ENCODE peak calls at places on chromosomes 6 and 20, in six cellular contexts. One of them, this sample, is unnamed.

GRCh38 chr20:24194133-24194532 is 205.6 kb upstream of the GGTLC1 start:
- DNase-seq in AG20443: no peak
- DNase-seq in Panc1: no peak
- DNase-seq in HTR-8/SVneo: no peak
- DNase-seq in activated gamma-delta T cell treated with Interleukin-2 at 50 U/mL for 16 hours: no peak
- DNase-seq in breast epithelium: no peak
- DNase-seq in this sample: no peak

GRCh38 chr6:84052204-84052882 is 18.8 kb downstream of the MRAP2 start:
- DNase-seq in AG20443: peak; percentile 83
- DNase-seq in Panc1: no peak
- DNase-seq in HTR-8/SVneo: peak; percentile 46
- DNase-seq in activated gamma-delta T cell treated with Interleukin-2 at 50 U/mL for 16 hours: no peak
- DNase-seq in breast epithelium: peak; percentile 23
- DNase-seq in this sample: peak; percentile 88

GRCh38 chr20:50528804-50529351 is 18.7 kb downstream of the PTPN1 start:
- DNase-seq in AG20443: peak; percentile 24
- DNase-seq in Panc1: no peak
- DNase-seq in HTR-8/SVneo: no peak
- DNase-seq in activated gamma-delta T cell treated with Interleukin-2 at 50 U/mL for 16 hours: no peak
- DNase-seq in breast epithelium: no peak
- DNase-seq in this sample: no peak

GRCh38 chr6:39669943-39670342 is 55.3 kb downstream of the KIF6 start:
- DNase-seq in AG20443: no peak
- DNase-seq in Panc1: no peak
- DNase-seq in HTR-8/SVneo: no peak
- DNase-seq in activated gamma-delta T cell treated with Interleukin-2 at 50 U/mL for 16 hours: no peak
- DNase-seq in breast epithelium: no peak
- DNase-seq in this sample: no peak

GRCh38 chr6:163984446-163984936 is 570.0 kb downstream of the QKI start:
- DNase-seq in AG20443: no peak
- DNase-seq in Panc1: no peak
- DNase-seq in HTR-8/SVneo: no peak
- DNase-seq in activated gamma-delta T cell treated with Interleukin-2 at 50 U/mL for 16 hours: no peak
- DNase-seq in breast epithelium: no peak
- DNase-seq in this sample: no peak

GRCh38 chr6:80304014-80304413 is 197.5 kb downstream of the BCKDHB start:
- DNase-seq in AG20443: peak; percentile 42
- DNase-seq in Panc1: no peak
- DNase-seq in HTR-8/SVneo: no peak
- DNase-seq in activated gamma-delta T cell treated with Interleukin-2 at 50 U/mL for 16 hours: no peak
- DNase-seq in breast epithelium: no peak
- DNase-seq in this sample: no peak

GRCh38 chr20:44717986-44718385 is 2.8 kb downstream of the CCN5 start:
- DNase-seq in AG20443: peak; percentile 39
- DNase-seq in Panc1: no peak
- DNase-seq in HTR-8/SVneo: no peak
- DNase-seq in activated gamma-delta T cell treated with Interleukin-2 at 50 U/mL for 16 hours: no peak
- DNase-seq in breast epithelium: no peak
- DNase-seq in this sample: no peak

GRCh38 chr20:10665791-10666190 is 8.0 kb downstream of the JAG1 start:
- DNase-seq in AG20443: no peak
- DNase-seq in Panc1: no peak
- DNase-seq in HTR-8/SVneo: no peak
- DNase-seq in activated gamma-delta T cell treated with Interleukin-2 at 50 U/mL for 16 hours: no peak
- DNase-seq in breast epithelium: peak; percentile 78
- DNase-seq in this sample: no peak

GRCh38 chr6:89840538-89840937 is 10.9 kb downstream of the CASP8AP2 start:
- DNase-seq in AG20443: no peak
- DNase-seq in Panc1: no peak
- DNase-seq in HTR-8/SVneo: no peak
- DNase-seq in activated gamma-delta T cell treated with Interleukin-2 at 50 U/mL for 16 hours: no peak
- DNase-seq in breast epithelium: no peak
- DNase-seq in this sample: no peak

GRCh38 chr6:16276991-16277981 is 38.9 kb downstream of the GMPR start:
- DNase-seq in AG20443: peak; percentile 92
- DNase-seq in Panc1: peak; percentile 51
- DNase-seq in HTR-8/SVneo: peak; percentile 95
- DNase-seq in activated gamma-delta T cell treated with Interleukin-2 at 50 U/mL for 16 hours: no peak
- DNase-seq in breast epithelium: peak; percentile 70
- DNase-seq in this sample: no peak

GRCh38 chr20:58081842-58082241 is 146.6 kb downstream of the ANKRD60 start:
- DNase-seq in AG20443: peak; percentile 70
- DNase-seq in Panc1: no peak
- DNase-seq in HTR-8/SVneo: peak; percentile 77
- DNase-seq in activated gamma-delta T cell treated with Interleukin-2 at 50 U/mL for 16 hours: no peak
- DNase-seq in breast epithelium: no peak
- DNase-seq in this sample: no peak

GRCh38 chr6:131819507-131820228 is 11.8 kb downstream of the ENPP1 start:
- DNase-seq in AG20443: peak; percentile 21
- DNase-seq in Panc1: no peak
- DNase-seq in HTR-8/SVneo: no peak
- DNase-seq in activated gamma-delta T cell treated with Interleukin-2 at 50 U/mL for 16 hours: no peak
- DNase-seq in breast epithelium: no peak
- DNase-seq in this sample: no peak

GRCh38 chr20:50423758-50424157 is 86.4 kb upstream of the PTPN1 start:
- DNase-seq in AG20443: no peak
- DNase-seq in Panc1: no peak
- DNase-seq in HTR-8/SVneo: no peak
- DNase-seq in activated gamma-delta T cell treated with Interleukin-2 at 50 U/mL for 16 hours: no peak
- DNase-seq in breast epithelium: no peak
- DNase-seq in this sample: no peak

GRCh38 chr6:108944707-108945685 is 96.8 kb downstream of the ARMC2 start:
- DNase-seq in AG20443: peak; percentile 88
- DNase-seq in Panc1: no peak
- DNase-seq in HTR-8/SVneo: no peak
- DNase-seq in activated gamma-delta T cell treated with Interleukin-2 at 50 U/mL for 16 hours: no peak
- DNase-seq in breast epithelium: no peak
- DNase-seq in this sample: no peak

GRCh38 chr6:116439572-116439971 is 21.6 kb upstream of the CALHM6 start:
- DNase-seq in AG20443: no peak
- DNase-seq in Panc1: no peak
- DNase-seq in HTR-8/SVneo: no peak
- DNase-seq in activated gamma-delta T cell treated with Interleukin-2 at 50 U/mL for 16 hours: no peak
- DNase-seq in breast epithelium: no peak
- DNase-seq in this sample: no peak

GRCh38 chr6:46015119-46015968 is at the start of gene CLIC5:
- DNase-seq in AG20443: peak; percentile 46
- DNase-seq in Panc1: no peak
- DNase-seq in HTR-8/SVneo: no peak
- DNase-seq in activated gamma-delta T cell treated with Interleukin-2 at 50 U/mL for 16 hours: peak; percentile 18
- DNase-seq in breast epithelium: peak; percentile 22
- DNase-seq in this sample: no peak

GRCh38 chr6:164085552-164086325 is 671.2 kb downstream of the QKI start:
- DNase-seq in AG20443: peak; percentile 91
- DNase-seq in Panc1: no peak
- DNase-seq in HTR-8/SVneo: no peak
- DNase-seq in activated gamma-delta T cell treated with Interleukin-2 at 50 U/mL for 16 hours: no peak
- DNase-seq in breast epithelium: peak; percentile 78
- DNase-seq in this sample: no peak